ENCODE peak calls at places on chromosomes 5 and 9, in eight cellular contexts. M is SJSA1, T is ELR, G is activated B cell treated with CpG ODN at 0.5 μM for 24 hours, P is renal cortical epithelial cell, B is RPMI7951, W is SK-MEL-5, I is glutamatergic neuron. S is an unnamed sample.

GRCh38 chr5:177419045-177419444 is 7.4 kb upstream of the GRK6 start:
- DNase-seq in M (no peak), T (peak), G (no peak), P (peak), B (peak), W (no peak), I (no peak), S (no peak)

GRCh38 chr5:43485406-43485805 is 1.7 kb upstream of the TMEM267 start:
- DNase-seq in M (no peak), T (peak), G (no peak), P (peak), B (no peak), W (no peak), I (no peak), S (peak)

GRCh38 chr9:134163374-134164196 is 779 bp downstream of the RNU6ATAC start:
- DNase-seq in M (no peak), T (peak), G (peak), P (peak), B (peak), W (no peak), I (peak), S (peak)

GRCh38 chr5:143131983-143132382 is 271.5 kb downstream of the NR3C1 start:
- DNase-seq in M (no peak), T (no peak), G (no peak), P (no peak), B (no peak), W (no peak), I (no peak), S (no peak)

GRCh38 chr9:131625848-131626670 is 80.7 kb downstream of the PRRT1B start:
- DNase-seq in M (no peak), T (peak), G (no peak), P (peak), B (no peak), W (no peak), I (peak), S (no peak)

GRCh38 chr5:93355691-93356090 is 225.3 kb downstream of the NR2F1-AS1 start:
- DNase-seq in M (no peak), T (no peak), G (no peak), P (no peak), B (peak), W (no peak), I (no peak), S (peak)

GRCh38 chr9:114452219-114453169 is 52.8 kb downstream of the WHRN start:
- DNase-seq in M (no peak), T (no peak), G (peak), P (no peak), B (no peak), W (no peak), I (no peak), S (no peak)

GRCh38 chr5:77146896-77147295 is 59.8 kb upstream of the ZBED3 start:
- DNase-seq in M (no peak), T (no peak), G (no peak), P (no peak), B (no peak), W (no peak), I (no peak), S (peak)